ENCODE peak calls at places on chromosomes 2 and 18, in nine cellular contexts. E is left lung, D is NT2/D1, W is PC-9, F is lung, B is small intestine, C is K562, Y is SJSA1, X is body of pancreas. R is an unnamed sample. For H3K4me1, the result is how much of the 10 kb centered on the place peaks cover.

GRCh38 chr18:765764-766549 is 46.1 kb downstream of the YES1 start:
- DNase-seq in W (no peak), X (no peak), C (peak), F (no peak), D (no peak), E (no peak), Y (no peak), B (no peak), R (no peak)

GRCh38 chr2:200171761-200172482 is 134.6 kb upstream of the SPATS2L start:
- DNase-seq in X (no peak), D (no peak), Y (no peak), C (peak), B (peak), E (no peak), F (no peak), W (no peak), R (no peak)

GRCh38 chr2:45743531-45744391 is 92.3 kb downstream of the PRKCE start:
- DNase-seq in X (no peak), F (peak), W (no peak), B (no peak), E (no peak), C (no peak), D (no peak), Y (no peak), R (peak)

GRCh38 chr18:12442946-12443345 is 35.2 kb downstream of the PRELID3A start:
- DNase-seq in E (no peak), B (no peak), D (no peak), F (no peak), W (no peak), C (no peak), Y (no peak), X (no peak), R (no peak)

GRCh38 chr2:241545113-241545512 is 13.4 kb upstream of the BOK start:
- DNase-seq in W (no peak), F (no peak), E (peak), Y (peak), X (no peak), D (no peak), C (no peak), B (no peak), R (peak)

GRCh38 chr2:105391763-105392662 is 6.8 kb downstream of the FHL2 start:
- DNase-seq in B (no peak), W (peak), E (no peak), C (no peak), D (no peak), F (no peak), X (no peak), Y (no peak), R (no peak)

GRCh38 chr2:7736646-7737305 is 819.6 kb downstream of the RNF144A start:
- DNase-seq in F (no peak), W (no peak), B (no peak), X (no peak), D (no peak), Y (no peak), E (no peak), C (no peak), R (no peak)

GRCh38 chr2:224934542-224935188 is 107.6 kb downstream of the DOCK10 start:
- DNase-seq in W (no peak), Y (no peak), F (no peak), E (no peak), C (no peak), D (peak), B (no peak), X (no peak), R (no peak)

GRCh38 chr2:189115126-189115525 is 64.4 kb downstream of the COL5A2 start:
- DNase-seq in Y (no peak), B (no peak), F (no peak), D (no peak), C (no peak), W (no peak), X (no peak), E (no peak), R (no peak)

GRCh38 chr18:40926679-40927078 is 1028.4 kb upstream of the PIK3C3 start:
- DNase-seq in X (no peak), Y (no peak), W (no peak), B (no peak), E (no peak), C (no peak), F (no peak), D (no peak), R (no peak)

GRCh38 chr18:36349552-36349951 is 52.0 kb downstream of the FHOD3 start:
- DNase-seq in W (no peak), Y (no peak), B (peak), D (no peak), X (no peak), E (no peak), C (no peak), F (no peak), R (no peak)

GRCh38 chr2:234240917-234241316 is 190.4 kb downstream of the SPP2 start:
- DNase-seq in Y (peak), E (no peak), B (no peak), C (no peak), W (no peak), D (no peak), F (no peak), X (no peak), R (no peak)

GRCh38 chr2:152525277-152525838 is 190.4 kb downstream of the FMNL2 start:
- DNase-seq in E (no peak), Y (peak), F (peak), B (peak), X (peak), C (no peak), W (peak), D (no peak), R (peak)

GRCh38 chr18:63707816-63708215 is 5.1 kb downstream of the SERPINB11 start:
- DNase-seq in X (no peak), D (no peak), W (no peak), C (no peak), E (no peak), B (no peak), Y (no peak), F (no peak), R (no peak)

GRCh38 chr2:64606495-64607363 is 47.0 kb downstream of the SERTAD2 start:
- DNase-seq in D (no peak), W (peak), X (peak), E (peak), Y (no peak), C (peak), F (peak), B (peak), R (peak)

GRCh38 chr2:232432598-232433184 is 23.3 kb upstream of the ALPI start:
- DNase-seq in D (no peak), C (no peak), F (no peak), B (no peak), E (peak), W (no peak), X (no peak), Y (no peak), R (no peak)

GRCh38 chr2:171325886-171326585 is 107.8 kb downstream of the METTL8 start:
- DNase-seq in X (no peak), Y (no peak), E (no peak), B (peak), F (no peak), C (no peak), D (no peak), W (no peak), R (no peak)

GRCh38 chr18:39701839-39702238 is 2136.2 kb upstream of the CELF4 start:
- DNase-seq in D (no peak), X (no peak), B (peak), C (no peak), E (no peak), F (no peak), Y (no peak), W (no peak), R (no peak)

GRCh38 chr2:237154894-237155851 is 69.5 kb downstream of the COPS8 start:
- DNase-seq in C (no peak), X (no peak), B (no peak), D (no peak), E (no peak), F (no peak), W (no peak), Y (no peak), R (no peak)

DNA sequence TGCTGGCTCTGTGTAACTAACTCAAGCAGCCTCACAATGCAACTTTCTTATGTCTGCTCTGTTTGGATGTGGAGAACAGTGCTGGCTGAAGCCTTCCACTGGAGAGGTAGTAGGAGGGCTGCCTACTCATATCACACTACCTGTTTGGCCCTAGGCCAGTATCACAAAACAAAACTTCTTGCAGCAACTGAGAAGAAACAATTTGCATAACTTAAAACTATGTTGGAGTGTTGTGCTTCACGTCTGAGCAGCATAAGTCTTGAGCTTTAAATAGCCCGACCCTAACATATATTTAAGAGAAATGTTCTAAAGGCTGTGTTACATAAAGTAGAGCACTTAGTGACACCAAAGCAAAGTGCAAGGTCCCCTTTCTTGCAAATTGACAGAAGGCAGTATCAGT is 204.9 kb upstream of the ACVR2A start:
- DNase-seq in B (peak), E (no peak), C (no peak), D (no peak), Y (no peak), X (no peak), W (no peak), F (no peak), R (no peak)
- H3K4me1 ChIP-seq in B (under half), E (under half), C (under half), D (under half), Y (under half), X (under half), W (under half), F (under half), R (under half)

GRCh38 chr2:32011566-32011960 is 755 bp upstream of the MEMO1 start:
- DNase-seq in X (no peak), E (no peak), F (no peak), C (no peak), W (no peak), Y (no peak), D (no peak), B (no peak), R (no peak)
- H3K4me3 ChIP-seq in X (no peak), E (peak), F (no peak), C (peak), W (peak), Y (peak), D (peak), B (no peak), R (peak)

DNA sequence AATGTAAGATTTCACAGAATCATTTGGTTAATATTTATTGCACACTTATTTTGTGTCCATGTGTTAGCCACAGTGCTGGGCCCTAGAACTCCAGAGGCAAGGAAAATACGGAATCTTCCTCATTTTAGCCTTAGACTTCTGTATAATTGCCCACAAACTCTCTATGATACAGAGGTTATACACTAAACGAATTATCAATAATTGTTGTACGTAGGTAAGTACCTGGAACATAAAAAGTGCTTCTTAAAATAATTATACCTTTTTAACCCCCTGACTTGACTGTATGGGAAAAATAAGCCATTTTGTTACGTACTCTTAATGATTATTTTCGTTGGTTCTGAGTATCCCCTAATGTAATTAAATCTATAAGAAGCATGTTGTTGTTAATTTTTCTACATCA is 119.4 kb downstream of the ARHGAP15 start:
- DNase-seq in E (no peak), B (no peak), W (no peak), F (no peak), C (no peak), X (no peak), Y (no peak), D (no peak), R (no peak)
- H3K4me1 ChIP-seq in E (under half), B (under half), W (under half), F (under half), C (under half), X (under half), Y (under half), D (under half), R (under half)

DNA sequence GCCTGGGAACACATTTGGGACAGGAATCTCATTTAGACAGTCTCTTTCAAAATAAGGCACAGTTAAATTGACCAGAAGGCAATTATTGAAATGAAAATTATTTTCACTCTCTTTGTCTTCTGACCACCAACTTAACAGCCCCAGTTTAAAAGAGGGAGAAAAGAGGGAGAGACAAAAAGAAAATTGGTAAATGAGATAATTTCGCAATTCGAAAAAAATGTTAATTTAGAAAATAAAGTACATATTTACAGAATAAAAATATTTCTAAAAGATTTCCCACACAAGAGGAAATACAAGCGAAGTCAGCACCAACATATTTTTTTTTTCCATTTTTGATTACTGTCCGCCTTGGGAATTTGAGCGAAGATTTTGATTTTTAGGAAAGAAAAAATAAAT is 4.8 kb downstream of the SP9 start:
- DNase-seq in F (no peak), E (no peak), Y (no peak), C (no peak), X (no peak), B (no peak), W (no peak), D (no peak), R (no peak)
- H3K4me3 ChIP-seq in F (no peak), E (no peak), Y (no peak), C (no peak), X (no peak), B (no peak), W (no peak), D (no peak), R (no peak)

GRCh38 chr18:58995663-58996062 is 131.0 kb downstream of the ZNF532 start:
- DNase-seq in X (no peak), Y (no peak), F (no peak), D (no peak), W (no peak), C (no peak), E (no peak), B (no peak), R (no peak)

GRCh38 chr18:58998421-58999203 is 133.9 kb downstream of the ZNF532 start:
- DNase-seq in B (no peak), C (no peak), Y (peak), X (no peak), E (no peak), W (no peak), F (peak), D (no peak), R (no peak)

GRCh38 chr18:58993260-58993659 is 128.6 kb downstream of the ZNF532 start:
- DNase-seq in E (no peak), X (no peak), B (no peak), W (no peak), C (no peak), D (no peak), Y (peak), F (no peak), R (no peak)

GRCh38 chr18:58997811-58998337 is 133.2 kb downstream of the ZNF532 start:
- DNase-seq in D (no peak), F (no peak), Y (peak), E (no peak), X (no peak), W (no peak), B (no peak), C (no peak), R (no peak)

DNA sequence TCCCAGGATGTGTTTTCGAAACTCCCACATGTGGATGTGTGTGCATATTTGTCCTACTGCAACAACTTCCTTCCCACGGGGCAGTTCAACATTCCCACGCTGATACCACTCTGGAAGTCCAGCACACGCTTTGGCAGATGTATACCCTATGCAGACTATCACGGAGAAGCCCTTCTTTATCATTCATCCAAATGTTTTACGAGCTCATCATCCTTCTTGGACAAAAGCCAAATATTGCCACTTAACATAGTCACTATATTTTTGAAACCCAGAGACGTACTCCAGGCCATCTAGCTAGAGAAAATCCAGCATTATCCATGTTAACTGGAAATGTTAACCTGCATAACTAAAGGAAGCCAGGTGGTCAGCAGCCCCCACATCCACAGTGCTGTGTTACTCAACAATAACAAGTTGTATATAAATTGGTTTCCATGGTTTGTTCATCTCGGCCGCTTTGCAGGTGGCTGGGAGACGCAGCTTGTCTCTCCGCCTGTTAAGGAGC is 131.5 kb downstream of the ZNF532 start:
- DNase-seq in E (no peak), D (no peak), Y (peak), X (no peak), W (no peak), C (no peak), F (no peak), B (no peak), R (no peak)
- H3K4me1 ChIP-seq in E (under half), D (under half), Y (half or more), X (under half), W (under half), C (under half), F (under half), B (under half), R (under half)

DNA sequence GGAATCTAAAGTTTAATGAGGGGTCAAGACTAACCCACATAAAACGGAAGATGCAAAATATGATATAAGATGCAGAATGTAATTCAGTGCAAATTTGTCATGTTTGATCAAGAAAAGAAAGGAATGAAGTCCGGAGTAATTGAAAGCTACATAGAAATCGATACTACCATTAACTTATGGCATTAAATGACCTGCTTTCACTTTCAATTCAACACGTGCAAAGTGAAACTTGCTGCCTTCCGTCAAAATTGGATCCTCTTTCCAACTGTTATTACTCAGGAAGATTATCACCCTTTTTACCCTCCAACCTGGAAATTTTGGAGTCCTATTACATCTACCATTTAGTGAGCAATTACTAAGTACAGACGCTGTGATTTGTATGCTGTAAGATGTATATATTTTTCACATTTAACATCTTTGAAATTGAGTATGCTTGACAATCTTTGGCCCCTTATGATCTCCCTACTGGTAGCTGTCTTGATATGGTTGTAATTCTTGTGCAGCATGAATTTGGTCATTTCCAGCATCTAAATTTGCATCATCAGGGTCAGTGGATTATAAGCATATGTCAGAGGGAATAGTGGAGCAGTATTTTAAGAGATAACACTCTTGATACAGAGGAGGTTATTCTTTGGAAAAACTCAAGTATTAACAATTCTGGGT is 18.6 kb downstream of the UNC80 start:
- DNase-seq in E (no peak), D (no peak), W (no peak), B (peak), Y (peak), F (no peak), X (no peak), C (no peak), R (no peak)
- H3K4me3 ChIP-seq in E (no peak), D (no peak), W (peak), B (no peak), Y (peak), F (no peak), X (no peak), C (no peak), R (no peak)

GRCh38 chr2:42921721-42922120 is 129.3 kb upstream of the HAAO start:
- DNase-seq in B (no peak), F (no peak), C (no peak), D (no peak), W (no peak), X (no peak), E (no peak), Y (no peak), R (no peak)
- H3K4me1 ChIP-seq in B (under half), F (under half), C (under half), D (under half), W (under half), X (under half), E (under half), Y (under half), R (under half)

DNA sequence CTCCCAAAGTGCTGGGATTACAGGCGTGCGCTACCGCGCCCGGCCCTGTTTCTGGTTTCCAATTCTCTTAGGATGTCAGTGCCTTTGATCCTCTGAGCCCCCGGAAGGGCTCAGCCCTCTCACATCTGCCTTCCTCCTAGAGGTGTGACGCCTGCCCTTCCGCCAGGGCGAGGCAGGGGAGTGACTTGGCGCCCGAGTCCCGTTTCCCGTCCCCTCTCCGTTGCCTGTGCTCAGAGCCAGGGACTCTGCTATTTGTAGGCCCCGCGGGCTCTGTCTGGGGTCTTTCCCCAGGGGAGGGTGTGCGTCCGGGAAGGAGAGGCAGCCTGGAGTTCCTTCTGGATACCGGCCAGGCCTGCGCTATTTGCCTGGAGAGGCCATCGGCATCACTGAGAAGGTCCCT is 103.8 kb upstream of the TAF1B start:
- DNase-seq in Y (no peak), D (no peak), B (peak), C (no peak), E (no peak), F (no peak), W (peak), X (no peak), R (peak)
- H3K4me3 ChIP-seq in Y (no peak), D (no peak), B (no peak), C (no peak), E (peak), F (no peak), W (no peak), X (no peak), R (no peak)

DNA sequence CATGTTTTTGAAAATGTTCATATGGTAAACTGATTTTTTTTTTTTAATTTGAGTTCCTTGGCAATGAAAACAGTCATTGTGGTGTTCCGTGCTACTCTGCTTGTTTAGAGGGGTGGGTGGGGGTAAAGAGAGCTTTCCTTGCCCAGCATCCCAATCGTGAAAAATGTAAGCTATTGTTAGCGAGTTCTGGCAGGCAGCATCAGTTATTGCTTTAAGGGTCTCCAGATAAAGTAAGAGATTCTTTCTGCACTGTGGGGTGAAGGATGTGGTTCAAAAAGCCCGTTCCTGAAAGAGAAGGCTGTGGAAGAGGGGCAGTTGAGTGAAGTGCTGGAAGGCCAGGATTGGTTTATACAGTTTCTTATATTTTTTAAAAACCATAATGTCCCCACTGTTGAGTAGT is 118.4 kb downstream of the TANC1 start:
- DNase-seq in Y (no peak), E (no peak), C (no peak), X (no peak), F (no peak), D (no peak), W (no peak), B (no peak), R (no peak)
- H3K4me1 ChIP-seq in Y (half or more), E (under half), C (under half), X (under half), F (under half), D (under half), W (under half), B (under half), R (under half)